ENCODE peak calls at places on chromosomes 5 and 9, in six cellular contexts. I is psoas muscle, R is tibial artery, B is tibial nerve, Z is HepG2, J is brain microvascular endothelial cell. E is an unnamed sample.

GRCh38 chr5:88660947-88661869 is 221.8 kb downstream of the MEF2C start:
- DNase-seq in Z (no peak), R (no peak), B (no peak), I (peak), J (peak), E (peak)

GRCh38 chr5:19837536-19838179 is 150.3 kb downstream of the CDH18 start:
- DNase-seq in R (no peak), Z (no peak), J (no peak), B (no peak), I (no peak), E (no peak)

GRCh38 chr5:111425205-111425604 is 87.1 kb downstream of the STARD4 start:
- DNase-seq in B (no peak), R (no peak), I (no peak), J (no peak), Z (no peak), E (no peak)

GRCh38 chr5:137842296-137842695 is 25.4 kb upstream of the MYOT start:
- DNase-seq in B (no peak), Z (no peak), R (no peak), I (no peak), J (no peak), E (no peak)

GRCh38 chr9:14437336-14438231 is 123.6 kb upstream of the NFIB start:
- DNase-seq in B (no peak), R (no peak), J (no peak), Z (no peak), I (no peak), E (no peak)

GRCh38 chr9:113467183-113467582 is 3.7 kb downstream of the RGS3 start:
- DNase-seq in B (no peak), I (no peak), J (no peak), Z (no peak), R (no peak), E (no peak)

GRCh38 chr5:56561-57290 is 35.2 kb upstream of the PLEKHG4B start:
- DNase-seq in J (peak), Z (no peak), I (no peak), B (no peak), R (no peak), E (no peak)

GRCh38 chr5:33260098-33260497 is 180.7 kb upstream of the TARS1 start:
- DNase-seq in Z (no peak), J (peak), I (no peak), R (no peak), B (no peak), E (no peak)

GRCh38 chr9:35826071-35826701 is 2.3 kb downstream of the FAM221B start:
- DNase-seq in R (no peak), J (peak), Z (peak), I (no peak), B (peak), E (no peak)

DNA sequence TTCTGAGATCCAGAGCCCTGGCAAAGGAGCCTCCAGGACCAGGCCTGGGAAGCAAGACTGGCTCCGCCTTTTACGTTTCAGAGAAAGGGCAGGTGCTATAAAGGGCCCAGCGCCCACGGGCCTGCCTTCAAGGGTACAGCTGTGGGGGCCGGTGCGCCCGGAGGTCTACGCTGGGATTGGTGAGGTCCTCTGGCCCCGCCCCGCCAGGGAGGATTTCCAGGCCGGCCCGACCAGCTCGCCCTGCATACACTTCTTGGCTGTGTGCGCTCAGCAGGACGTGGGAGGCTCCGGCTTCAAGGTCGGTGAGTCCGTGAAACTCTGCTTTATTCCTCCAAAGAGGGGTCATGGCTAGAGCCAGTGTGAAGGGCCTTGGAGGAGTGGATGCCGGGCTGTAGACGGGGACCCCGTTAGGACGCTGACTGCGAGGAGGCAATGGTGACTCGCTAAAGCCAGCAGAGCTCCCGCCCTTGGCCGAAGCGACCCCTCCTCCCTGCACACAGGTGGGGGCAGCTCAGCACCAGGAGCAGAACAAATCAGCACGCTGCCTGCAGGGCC is at the start of gene CKMT2:
- DNase-seq in R (peak), I (peak), B (peak), J (peak), Z (peak), E (peak)
- H3K27ac ChIP-seq in R (peak), I (peak), B (peak), J (no peak), Z (peak), E (peak)

GRCh38 chr9:122546196-122546595 is 6.7 kb upstream of the OR1N2 start:
- DNase-seq in R (no peak), I (no peak), J (no peak), B (no peak), Z (no peak), E (no peak)
- H3K4me3 ChIP-seq in R (no peak), I (no peak), J (no peak), B (no peak), Z (no peak), E (no peak)

GRCh38 chr9:107712390-107712789 is 222.8 kb upstream of the KLF4 start:
- DNase-seq in R (no peak), Z (no peak), I (no peak), J (peak), B (no peak), E (no peak)
- TF ChIP-seq CTCF in R (no peak), Z (no peak), I (no peak), J (peak), B (no peak), E (no peak)

GRCh38 chr9:104923740-104924139 is 4.2 kb downstream of the ABCA1 start:
- DNase-seq in J (no peak), B (no peak), Z (no peak), I (no peak), R (no peak), E (no peak)
- H3K27ac ChIP-seq in J (peak), B (no peak), Z (peak), I (no peak), R (no peak), E (no peak)

E was measured in pancreas.